ENCODE peak calls at places on chromosomes 5 and 9, in four cellular contexts. B is NCI-H524, F is HuH-7, Z is coronary artery. S is an unnamed sample.

GRCh38 chr9:33153666-33154065 is 13.5 kb downstream of the B4GALT1 start:
- DNase-seq in B (no peak), F (no peak), Z (no peak), S (no peak)

GRCh38 chr9:87671925-87672324 is 54.0 kb upstream of the CTSL start:
- DNase-seq in Z (no peak), B (no peak), F (no peak), S (no peak)

GRCh38 chr5:64147849-64148441 is 17.7 kb upstream of the RNF180 start:
- DNase-seq in Z (no peak), F (peak), B (peak), S (peak)

GRCh38 chr5:22780756-22781155 is 72.4 kb downstream of the CDH12 start:
- DNase-seq in F (no peak), Z (no peak), B (no peak), S (no peak)

GRCh38 chr9:36946653-36947052 is 87.4 kb downstream of the PAX5 start:
- DNase-seq in Z (no peak), B (no peak), F (no peak), S (no peak)

GRCh38 chr5:87746341-87746740 is 333.6 kb upstream of the CCNH start:
- DNase-seq in B (no peak), Z (no peak), F (no peak), S (no peak)

GRCh38 chr5:65823174-65823573 is 101.2 kb downstream of the NLN start:
- DNase-seq in Z (no peak), F (no peak), B (no peak), S (no peak)

GRCh38 chr9:87422999-87423398 is 74.7 kb upstream of the DAPK1 start:
- DNase-seq in Z (no peak), B (no peak), F (no peak), S (no peak)

GRCh38 chr5:67992919-67993318 is 222.6 kb upstream of the PIK3R1 start:
- DNase-seq in F (no peak), B (no peak), Z (no peak), S (no peak)

GRCh38 chr9:117487555-117488175 is 72.8 kb upstream of the ASTN2 start:
- DNase-seq in B (peak), F (peak), Z (no peak), S (peak)

GRCh38 chr5:3601929-3602712 is 6.5 kb downstream of the IRX1 start:
- DNase-seq in B (no peak), F (no peak), Z (no peak), S (no peak)

GRCh38 chr9:89781838-89782237 is 177.0 kb downstream of the GADD45G start:
- DNase-seq in F (no peak), Z (no peak), B (no peak), S (peak)

GRCh38 chr5:96054272-96055030 is 92.8 kb upstream of the ELL2 start:
- DNase-seq in B (no peak), F (no peak), Z (no peak), S (no peak)

GRCh38 chr5:116842514-116842924 is 267.9 kb upstream of the SEMA6A start:
- DNase-seq in Z (no peak), F (peak), B (no peak), S (no peak)

GRCh38 chr9:10704720-10705119 is 91.9 kb upstream of the PTPRD start:
- DNase-seq in Z (no peak), B (no peak), F (no peak), S (no peak)

GRCh38 chr9:93450817-93451761 is at the start of gene FAM120A:
- DNase-seq in B (peak), Z (peak), F (peak), S (peak)

S was measured in GM20000.